ENCODE peak calls at places on chromosomes 16 and 17, in five cellular contexts. Y is cardiac muscle cell, I is body of pancreas, E is AG09319, B is fibroblast of lung. A is an unnamed sample.

GRCh38 chr17:5126719-5127488 is 11.1 kb downstream of the USP6 start:
- DNase-seq in Y (no peak), I (no peak), E (no peak), B (no peak), A (no peak)

GRCh38 chr17:16027708-16028584 is 28.3 kb downstream of the TTC19 start:
- DNase-seq in Y (peak), I (peak), E (peak), B (peak), A (no peak)

GRCh38 chr16:89039756-89040155 is 53.9 kb upstream of the ACSF3 start:
- DNase-seq in Y (no peak), I (no peak), E (no peak), B (no peak), A (peak)

GRCh38 chr17:14427914-14428639 is 127.2 kb downstream of the HS3ST3B1 start:
- DNase-seq in Y (no peak), I (no peak), E (no peak), B (no peak), A (no peak)

GRCh38 chr17:77790143-77790829 is 168.2 kb upstream of the TNRC6C start:
- DNase-seq in Y (no peak), I (no peak), E (no peak), B (no peak), A (no peak)

GRCh38 chr16:4318171-4318910 is 2.5 kb downstream of the GLIS2 start:
- DNase-seq in Y (no peak), I (no peak), E (no peak), B (no peak), A (no peak)

GRCh38 chr17:51189162-51189561 is 23.0 kb downstream of the NME2 start:
- DNase-seq in Y (no peak), I (no peak), E (no peak), B (no peak), A (no peak)

GRCh38 chr16:17510532-17510931 is 39.8 kb upstream of the XYLT1 start:
- DNase-seq in Y (no peak), I (no peak), E (no peak), B (no peak), A (no peak)

GRCh38 chr16:50683689-50684374 is 2.7 kb upstream of the SNX20 start:
- DNase-seq in Y (no peak), I (no peak), E (no peak), B (no peak), A (no peak)

GRCh38 chr17:82655523-82655922 is 7.3 kb upstream of the WDR45B start:
- DNase-seq in Y (no peak), I (no peak), E (no peak), B (no peak), A (no peak)

GRCh38 chr17:2396568-2397246 is 4.2 kb downstream of the MNT start:
- DNase-seq in Y (peak), I (peak), E (peak), B (peak), A (peak)

GRCh38 chr17:46868689-46869187 is 17.4 kb downstream of the WNT9B start:
- DNase-seq in Y (no peak), I (no peak), E (no peak), B (peak), A (peak)

GRCh38 chr17:82022310-82022980 is at the start of gene CENPX:
- DNase-seq in Y (no peak), I (no peak), E (no peak), B (no peak), A (no peak)

GRCh38 chr17:64694207-64694606 is 32.1 kb upstream of the SMURF2 start:
- DNase-seq in Y (peak), I (peak), E (no peak), B (peak), A (peak)

GRCh38 chr16:66238696-66239095 is 127.8 kb upstream of the CDH5 start:
- DNase-seq in Y (no peak), I (no peak), E (no peak), B (no peak), A (no peak)

GRCh38 chr16:24700549-24701392 is 28.7 kb upstream of the TNRC6A start:
- DNase-seq in Y (peak), I (peak), E (peak), B (peak), A (no peak)

GRCh38 chr17:9371019-9371418 is 204.6 kb downstream of the STX8 start:
- DNase-seq in Y (peak), I (no peak), E (no peak), B (peak), A (no peak)

GRCh38 chr16:71807905-71808592 is 585 bp downstream of the AP1G1 start:
- DNase-seq in Y (peak), I (peak), E (no peak), B (peak), A (peak)

GRCh38 chr17:67891481-67892119 is 66.3 kb downstream of the BPTF start:
- DNase-seq in Y (peak), I (peak), E (peak), B (peak), A (peak)

DNA sequence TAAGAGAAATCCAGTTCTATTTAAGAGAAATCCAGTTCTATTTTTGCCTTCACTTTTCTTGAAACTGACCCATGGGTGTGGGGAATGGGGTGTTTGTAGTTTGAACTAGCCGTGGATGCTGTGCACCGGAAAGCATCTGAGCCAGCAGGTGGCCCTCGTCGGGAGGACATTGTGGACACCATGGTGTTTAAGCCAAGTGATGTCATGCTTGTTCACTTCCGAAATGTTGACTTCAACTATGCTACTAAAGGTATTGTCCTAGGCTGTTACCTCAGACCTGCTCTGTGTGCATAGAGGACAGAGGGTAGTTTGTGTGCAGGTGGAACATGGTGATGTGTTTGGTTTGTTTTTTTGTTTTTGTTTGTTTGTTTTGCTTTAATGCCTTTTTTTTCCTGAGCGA is 3.3 kb downstream of the ATXN2L start:
- DNase-seq in Y (peak), I (no peak), E (no peak), B (no peak), A (no peak)
- TF ChIP-seq CTCF in Y (no peak), I (no peak), E (no peak), B (no peak), A (peak)

DNA sequence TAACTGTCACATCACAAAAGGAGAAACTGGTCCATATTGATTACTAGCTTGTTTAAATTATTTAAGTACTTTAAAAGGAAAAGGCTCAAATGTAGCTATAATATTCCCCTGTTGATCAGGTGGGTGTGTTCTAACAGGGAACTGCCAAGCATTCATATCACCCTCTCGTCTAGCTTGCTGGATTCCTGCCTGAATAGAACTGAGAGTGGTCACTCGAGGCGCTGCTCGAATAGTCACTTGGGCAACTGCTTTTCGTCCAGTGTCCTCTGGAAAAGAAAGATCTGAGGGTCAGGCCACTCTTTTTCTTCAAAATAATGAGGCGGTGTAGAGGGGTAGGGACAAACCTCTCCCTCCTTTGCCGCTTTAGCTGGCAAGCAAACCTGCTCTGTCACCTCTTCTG is 36.4 kb upstream of the USP22 start:
- DNase-seq in Y (no peak), I (no peak), E (no peak), B (no peak), A (no peak)
- TF ChIP-seq CTCF in Y (no peak), I (no peak), E (no peak), B (no peak), A (no peak)

GRCh38 chr16:31142109-31143035 is 6.8 kb upstream of the PRSS8 start:
- DNase-seq in Y (peak), I (peak), E (peak), B (peak), A (peak)
- TF ChIP-seq CTCF in Y (peak), I (peak), E (peak), B (peak), A (peak)

GRCh38 chr17:28473542-28473941 is at the start of gene SLC13A2:
- DNase-seq in Y (no peak), I (peak), E (no peak), B (no peak), A (no peak)

GRCh38 chr17:28476076-28476475 is 2.6 kb downstream of the SLC13A2 start:
- DNase-seq in Y (no peak), I (no peak), E (no peak), B (no peak), A (no peak)

GRCh38 chr17:28472871-28473497 is 460 bp upstream of the SLC13A2 start:
- DNase-seq in Y (no peak), I (no peak), E (no peak), B (no peak), A (no peak)

GRCh38 chr17:28475151-28475900 is 1.9 kb downstream of the SLC13A2 start:
- DNase-seq in Y (no peak), I (no peak), E (no peak), B (no peak), A (no peak)

DNA sequence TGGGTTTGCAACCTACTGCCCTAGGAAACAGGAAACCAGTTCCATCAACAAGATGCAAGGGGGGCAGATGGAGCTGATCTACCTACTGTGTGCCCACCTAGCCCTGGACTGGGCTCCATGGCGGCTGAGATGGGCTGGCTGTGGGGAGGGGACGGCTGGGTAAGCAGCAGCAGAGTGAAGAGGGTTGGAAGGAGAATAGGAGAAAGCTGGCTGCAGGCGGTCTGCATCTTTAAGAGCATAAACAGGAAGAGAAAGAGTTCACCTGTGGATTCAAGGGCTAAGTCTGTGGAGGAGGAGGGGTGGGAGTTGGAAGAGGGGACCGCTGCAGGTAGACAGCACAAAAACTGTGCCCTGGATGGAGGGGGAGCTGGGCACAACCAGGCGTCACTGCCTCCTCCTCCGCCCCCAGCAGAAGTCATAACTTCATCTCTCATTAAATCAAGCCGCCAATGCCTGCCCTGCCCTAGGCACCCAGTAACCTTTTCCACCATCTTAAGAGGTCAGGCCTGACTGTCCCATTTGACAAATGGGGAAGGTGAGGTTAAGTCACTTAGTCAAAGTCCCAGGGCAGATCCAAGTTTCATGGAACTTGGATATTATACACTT is 694 bp downstream of the SLC13A2 start:
- DNase-seq in Y (no peak), I (no peak), E (no peak), B (no peak), A (no peak)
- TF ChIP-seq CTCF in Y (no peak), I (no peak), E (no peak), B (no peak), A (no peak)

GRCh38 chr17:31525801-31526549 is 134.5 kb downstream of the RAB11FIP4 start:
- DNase-seq in Y (no peak), I (no peak), E (no peak), B (no peak), A (peak)
- TF ChIP-seq CTCF in Y (peak), I (no peak), E (peak), B (no peak), A (peak)